ENCODE peak calls at places on chromosomes 2 and 18, in five cellular contexts. M is H1, W is NT2/D1, J is GM12878, S is HepG2. Z is an unnamed sample.

GRCh38 chr18:38884050-38884449 is 1318.5 kb upstream of the CELF4 start:
- DNase-seq in W (no peak), M (peak), S (no peak), J (no peak), Z (no peak)

GRCh38 chr2:128506127-128506526 is 187.5 kb upstream of the HS6ST1 start:
- DNase-seq in W (no peak), S (no peak), M (no peak), J (no peak), Z (no peak)

GRCh38 chr2:178241852-178242551 is 47.7 kb downstream of the OSBPL6 start:
- DNase-seq in W (no peak), M (no peak), J (no peak), S (no peak), Z (peak)

GRCh38 chr18:50696436-50696835 is 123.4 kb downstream of the MRO start:
- DNase-seq in S (no peak), J (no peak), M (no peak), W (no peak), Z (no peak)

GRCh38 chr18:37456873-37457272 is 108.7 kb downstream of the CELF4 start:
- DNase-seq in S (no peak), M (no peak), J (no peak), W (no peak), Z (no peak)

GRCh38 chr2:51995293-51995692 is 963.4 kb upstream of the NRXN1 start:
- DNase-seq in J (no peak), W (no peak), M (no peak), S (no peak), Z (no peak)

GRCh38 chr2:39568561-39569006 is 97.1 kb upstream of the TMEM178A start:
- DNase-seq in J (no peak), S (peak), W (no peak), M (no peak), Z (no peak)

GRCh38 chr2:10254373-10255188 is 48.1 kb upstream of the HPCAL1 start:
- DNase-seq in M (no peak), S (no peak), W (no peak), J (no peak), Z (no peak)

DNA sequence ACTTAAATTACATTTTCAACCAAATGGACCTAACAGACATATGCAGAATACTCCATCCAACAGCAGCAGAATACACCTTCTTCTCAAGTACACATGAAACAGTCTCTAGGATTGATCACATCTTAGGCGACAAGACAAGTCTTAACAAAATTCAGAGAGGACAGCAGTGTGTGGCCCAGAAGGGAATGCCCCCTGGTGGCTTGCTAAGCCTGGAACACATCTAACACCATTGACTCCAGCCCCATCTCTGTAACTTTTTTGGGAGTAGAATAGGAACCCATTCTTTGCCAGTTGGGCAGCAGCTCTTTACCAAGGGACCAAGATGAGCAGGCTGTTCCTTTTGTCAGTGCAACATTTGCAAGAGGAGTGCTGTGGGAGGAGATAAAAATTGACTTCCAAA is 249.9 kb downstream of the PLCL1 start:
- DNase-seq in J (no peak), M (peak), S (peak), W (peak), Z (peak)
- TF ChIP-seq SUZ12 in J (no peak), M (no peak), S (no peak), W (no peak), Z (no peak)

GRCh38 chr2:85195956-85196355 is 62.8 kb downstream of the TCF7L1 start:
- DNase-seq in S (no peak), M (no peak), W (no peak), J (no peak), Z (no peak)

GRCh38 chr2:85199692-85200091 is 66.5 kb downstream of the TCF7L1 start:
- DNase-seq in M (no peak), J (no peak), S (no peak), W (no peak), Z (no peak)

GRCh38 chr2:85191157-85191556 is 58.0 kb downstream of the TCF7L1 start:
- DNase-seq in S (no peak), J (no peak), M (no peak), W (no peak), Z (no peak)

GRCh38 chr2:85189606-85190270 is 56.5 kb downstream of the TCF7L1 start:
- DNase-seq in M (no peak), S (peak), W (no peak), J (no peak), Z (no peak)

GRCh38 chr2:85194780-85195480 is 61.7 kb downstream of the TCF7L1 start:
- DNase-seq in W (no peak), M (no peak), J (no peak), S (no peak), Z (no peak)
- TF ChIP-seq SUZ12 in W (no peak), M (no peak), J (no peak), S (no peak), Z (no peak)

GRCh38 chr2:165793779-165794519 is at the start of gene GALNT3:
- DNase-seq in W (no peak), M (peak), S (no peak), J (no peak), Z (peak)

GRCh38 chr2:165791811-165792454 is 2.1 kb downstream of the GALNT3 start:
- DNase-seq in M (no peak), S (no peak), J (no peak), W (no peak), Z (no peak)

GRCh38 chr2:165794520-165794882 is 454 bp upstream of the GALNT3 start:
- DNase-seq in J (peak), S (no peak), M (no peak), W (no peak), Z (no peak)

GRCh38 chr2:165795011-165795410 is 964 bp upstream of the GALNT3 start:
- DNase-seq in J (no peak), M (no peak), S (no peak), W (no peak), Z (no peak)

DNA sequence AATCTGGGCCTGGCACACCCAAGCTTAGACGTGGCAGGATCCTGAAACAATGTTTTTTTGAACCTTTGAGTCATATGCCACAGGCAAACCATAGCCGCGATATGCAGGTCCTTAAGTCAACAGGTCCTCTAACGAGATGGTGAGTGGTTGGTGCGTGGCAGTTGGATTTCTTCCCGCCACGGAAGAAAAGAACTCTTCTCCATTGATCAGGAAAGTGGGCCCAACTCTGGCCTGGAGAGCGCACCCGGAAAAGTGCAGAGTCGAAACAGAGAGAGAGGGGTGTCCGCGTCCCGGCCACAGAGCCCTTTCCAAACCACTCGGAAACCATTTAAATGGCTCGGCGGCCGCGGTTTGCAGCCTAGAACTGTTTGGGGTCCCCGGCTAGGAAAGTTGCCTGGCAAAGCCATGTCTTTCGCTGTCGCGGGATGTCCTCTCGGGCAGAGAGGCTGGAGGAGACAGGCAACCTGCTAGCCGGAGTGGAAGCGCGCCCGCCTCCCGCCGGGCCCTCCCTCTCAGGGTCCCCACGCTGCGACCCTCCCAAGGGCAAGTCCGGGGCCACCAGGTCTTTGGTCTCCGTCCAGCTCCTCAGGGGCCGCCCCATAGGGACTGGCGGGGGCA is 777 bp downstream of the GALNT3 start:
- DNase-seq in M (no peak), W (no peak), J (no peak), S (no peak), Z (peak)
- TF ChIP-seq SUZ12 in M (no peak), W (no peak), J (peak), S (no peak), Z (no peak)

GRCh38 chr2:200147371-200147770 is 159.1 kb upstream of the SPATS2L start:
- DNase-seq in M (no peak), W (no peak), J (no peak), S (no peak), Z (no peak)
- TF ChIP-seq SUZ12 in M (no peak), W (no peak), J (no peak), S (no peak), Z (no peak)

DNA sequence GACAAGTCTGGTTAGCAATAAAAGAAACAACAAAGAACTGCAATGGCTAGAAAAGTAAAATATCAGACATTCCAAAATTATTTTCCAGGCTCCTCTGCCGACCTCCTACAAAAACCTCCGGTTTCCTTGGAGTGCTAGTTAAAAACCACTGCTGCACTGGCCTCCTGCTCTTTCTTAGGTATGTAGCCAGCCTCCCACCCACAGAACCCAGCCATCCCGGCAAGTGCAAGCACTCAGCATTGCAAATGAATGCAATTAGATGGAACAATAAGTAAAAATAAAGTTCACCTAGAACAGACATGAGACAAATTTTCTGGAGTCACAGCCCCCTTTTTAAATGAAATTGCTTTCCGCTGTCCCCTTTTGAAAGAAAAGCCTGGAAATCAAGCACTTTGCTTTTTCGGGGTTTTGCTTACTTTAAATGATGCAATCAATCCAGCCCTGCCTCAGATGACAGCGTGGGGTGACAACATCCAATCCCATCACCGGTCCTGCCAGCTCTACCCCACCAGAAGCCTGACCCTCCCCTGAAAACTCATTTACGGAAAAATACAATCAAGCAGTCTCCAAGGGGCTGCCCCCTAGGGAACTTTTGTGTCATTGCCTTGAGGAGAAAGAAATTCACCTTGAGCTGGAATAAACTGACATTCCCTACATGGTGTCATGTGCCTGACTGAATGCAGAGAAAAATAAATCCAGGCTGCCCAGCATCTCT is 199.8 kb downstream of the EPHA4 start:
- DNase-seq in J (no peak), W (peak), S (no peak), M (peak), Z (peak)
- TF ChIP-seq SUZ12 in J (no peak), W (no peak), S (no peak), M (no peak), Z (no peak)

DNA sequence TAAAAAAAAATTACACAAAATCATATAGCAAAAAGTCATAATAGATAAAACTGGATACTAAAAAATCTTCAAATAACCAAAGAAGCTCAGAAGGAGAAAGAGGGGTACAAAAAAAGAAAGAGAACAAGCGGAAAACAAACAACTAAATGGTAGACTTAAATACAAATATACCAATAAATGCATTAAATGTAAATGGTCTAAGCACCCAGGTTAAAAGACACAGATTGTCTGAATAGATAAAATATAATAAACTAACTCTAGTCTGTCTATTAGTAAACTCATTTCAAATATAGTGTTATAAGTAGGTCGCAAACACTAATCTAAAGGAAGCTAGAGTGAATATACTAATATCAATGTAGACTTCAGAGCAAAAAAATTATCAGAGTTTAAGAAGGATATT is 357.4 kb downstream of the METTL4 start:
- DNase-seq in S (no peak), J (no peak), W (no peak), M (no peak), Z (no peak)
- TF ChIP-seq SUZ12 in S (no peak), J (no peak), W (no peak), M (no peak), Z (no peak)

GRCh38 chr18:63377275-63377980 is 10.4 kb upstream of the KDSR start:
- DNase-seq in S (no peak), M (no peak), W (no peak), J (no peak), Z (no peak)
- TF ChIP-seq SUZ12 in S (no peak), M (no peak), W (no peak), J (no peak), Z (no peak)

GRCh38 chr2:172427256-172427989 is at the start of gene ITGA6:
- DNase-seq in S (peak), M (no peak), W (peak), J (no peak), Z (peak)
- TF ChIP-seq SUZ12 in S (no peak), M (no peak), W (no peak), J (no peak), Z (no peak)

Z was measured in HEK293T.